ENCODE peak calls at places on chromosomes 5 and 9, in nine cellular contexts. H is tibial artery, G is pancreas, Z is brain microvascular endothelial cell, T is heart left ventricle, C is fibroblast of lung, J is neural progenitor cell, R is mesendoderm, N is uterus. S is an unnamed sample. For H3K27me3 and H3K36me3, the result is how much of the 10 kb centered on the place peaks cover.

GRCh38 chr9:110143969-110144545 is 63.9 kb downstream of the C9orf152 start:
- DNase-seq in T (no peak), G (no peak), R (no peak), J (no peak), N (no peak), H (no peak), C (no peak), Z (no peak), S (no peak)

GRCh38 chr9:23775549-23775948 is 50.5 kb downstream of the ELAVL2 start:
- DNase-seq in T (no peak), J (no peak), N (no peak), Z (no peak), R (no peak), H (no peak), C (no peak), G (no peak), S (no peak)

GRCh38 chr5:134048864-134049263 is 44.1 kb upstream of the VDAC1 start:
- DNase-seq in C (no peak), R (no peak), J (no peak), N (no peak), G (no peak), T (no peak), H (no peak), Z (no peak), S (no peak)

GRCh38 chr5:73188764-73189521 is 15.9 kb downstream of the TMEM174 start:
- DNase-seq in T (no peak), N (no peak), G (no peak), R (peak), H (no peak), C (peak), J (no peak), Z (no peak), S (peak)

GRCh38 chr9:1173211-1173610 is 123.1 kb downstream of the DMRT2 start:
- DNase-seq in T (no peak), H (no peak), C (no peak), R (peak), G (peak), J (no peak), Z (no peak), N (no peak), S (no peak)

GRCh38 chr5:92504346-92504745 is 1076.7 kb downstream of the NR2F1-AS1 start:
- DNase-seq in H (no peak), C (no peak), G (no peak), T (no peak), R (peak), N (no peak), J (no peak), Z (no peak), S (no peak)

GRCh38 chr5:148910686-148911361 is 84.4 kb downstream of the ADRB2 start:
- DNase-seq in H (no peak), J (no peak), C (peak), Z (peak), R (no peak), N (no peak), G (no peak), T (no peak), S (no peak)

GRCh38 chr9:5939530-5939929 is 48.8 kb downstream of the MLANA start:
- DNase-seq in G (no peak), H (no peak), R (no peak), T (no peak), Z (no peak), J (no peak), N (no peak), C (no peak), S (no peak)

GRCh38 chr5:179166171-179166885 is 106.2 kb downstream of the ZNF354C start:
- DNase-seq in G (no peak), N (no peak), H (peak), J (no peak), C (no peak), T (no peak), R (no peak), Z (no peak), S (no peak)

GRCh38 chr5:14204785-14205321 is 61.7 kb downstream of the TRIO start:
- DNase-seq in G (peak), N (peak), J (no peak), C (peak), T (peak), Z (peak), R (peak), H (peak), S (no peak)

GRCh38 chr5:610744-611730 is 1.1 kb upstream of the CEP72 start:
- DNase-seq in H (peak), R (no peak), J (no peak), G (no peak), T (no peak), Z (no peak), N (no peak), C (no peak), S (no peak)

GRCh38 chr5:96741911-96742310 is 65.8 kb downstream of the ERAP1 start:
- DNase-seq in G (no peak), R (no peak), T (peak), Z (no peak), J (no peak), C (no peak), N (no peak), H (no peak), S (no peak)

DNA sequence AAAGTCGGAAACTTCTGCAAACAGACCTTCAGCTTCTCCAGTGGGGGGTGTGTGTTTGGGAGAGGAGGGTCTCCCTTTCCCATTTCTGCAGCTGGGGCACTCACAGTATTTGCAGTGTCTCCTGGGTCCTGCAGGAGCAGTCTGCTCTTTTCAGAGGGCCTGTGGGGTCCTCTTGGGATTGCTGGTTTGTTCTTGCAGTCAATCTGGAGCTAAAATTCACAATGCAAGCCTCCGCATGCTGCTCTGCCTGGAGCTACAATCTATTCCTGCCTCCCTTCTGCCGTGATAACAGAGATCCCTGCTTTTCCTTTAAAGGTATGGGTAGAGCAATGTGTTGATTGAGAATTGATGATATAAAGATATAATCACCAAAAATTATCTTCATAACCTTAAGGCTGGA is 43.2 kb downstream of the ZNF462 start:
- DNase-seq in J (no peak), C (no peak), Z (no peak), R (no peak), H (no peak), T (no peak), N (no peak), G (no peak), S (no peak)
- H3K27me3 ChIP-seq in J (under half), C (under half), Z (under half), R (under half), H (under half), T (under half), N (under half), G (under half), S (under half)

GRCh38 chr9:126667190-126668055 is 53.7 kb downstream of the LMX1B start:
- DNase-seq in G (no peak), C (no peak), J (no peak), H (no peak), T (no peak), N (no peak), R (no peak), Z (no peak), S (no peak)

GRCh38 chr9:126664893-126665695 is 51.4 kb downstream of the LMX1B start:
- DNase-seq in J (peak), R (peak), G (no peak), Z (no peak), N (no peak), C (no peak), H (no peak), T (no peak), S (peak)

GRCh38 chr9:126666155-126666803 is 52.6 kb downstream of the LMX1B start:
- DNase-seq in T (no peak), C (no peak), J (peak), Z (no peak), H (no peak), G (no peak), R (no peak), N (no peak), S (peak)

GRCh38 chr9:126663661-126664072 is 49.9 kb downstream of the LMX1B start:
- DNase-seq in G (no peak), C (no peak), Z (no peak), N (no peak), T (peak), R (no peak), J (no peak), H (no peak), S (no peak)

GRCh38 chr9:126665696-126666035 is 51.9 kb downstream of the LMX1B start:
- DNase-seq in N (no peak), C (no peak), Z (no peak), G (no peak), R (no peak), J (peak), T (no peak), H (no peak), S (peak)
- H3K4me3 ChIP-seq in N (no peak), C (no peak), Z (no peak), G (no peak), R (no peak), J (peak), T (no peak), H (no peak), S (peak)

DNA sequence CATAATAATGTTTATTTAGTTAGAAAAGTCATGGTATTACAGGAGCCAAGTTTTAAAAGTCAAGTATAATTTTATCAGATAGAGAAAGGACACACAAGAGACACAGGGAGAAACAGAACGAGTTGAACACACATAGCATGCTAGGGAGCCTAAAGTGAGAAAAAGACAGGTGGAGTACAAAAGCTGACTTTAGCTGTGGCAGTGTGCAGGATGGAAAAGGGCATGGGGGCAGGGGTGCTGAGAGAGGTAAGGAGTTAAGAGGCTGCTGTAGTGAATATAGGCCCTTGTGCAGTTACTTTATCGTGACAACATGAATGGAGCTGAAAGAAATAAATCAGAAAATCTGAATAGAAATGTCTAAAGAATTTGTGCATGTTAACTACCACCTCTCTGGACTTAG is 18.0 kb downstream of the HMGCS1 start:
- DNase-seq in H (no peak), G (no peak), C (no peak), T (no peak), Z (no peak), N (no peak), R (no peak), J (no peak), S (no peak)
- H3K36me3 ChIP-seq in H (half or more), G (half or more), C (under half), T (half or more), Z (half or more), N (under half), R (under half), J (half or more), S (half or more)

GRCh38 chr5:88892669-88893068 is 9.7 kb upstream of the MEF2C start:
- DNase-seq in G (no peak), T (no peak), Z (no peak), C (no peak), H (no peak), N (no peak), J (peak), R (peak), S (no peak)

GRCh38 chr5:88888799-88889164 is 5.8 kb upstream of the MEF2C start:
- DNase-seq in N (no peak), H (no peak), Z (no peak), J (no peak), G (no peak), T (no peak), C (no peak), R (no peak), S (no peak)

GRCh38 chr5:88888291-88888690 is 5.3 kb upstream of the MEF2C start:
- DNase-seq in J (no peak), C (no peak), T (no peak), G (no peak), Z (no peak), R (no peak), N (no peak), H (no peak), S (no peak)

GRCh38 chr5:88889165-88890069 is 6.4 kb upstream of the MEF2C start:
- DNase-seq in Z (no peak), R (peak), H (peak), G (peak), C (peak), J (peak), N (peak), T (peak), S (peak)

DNA sequence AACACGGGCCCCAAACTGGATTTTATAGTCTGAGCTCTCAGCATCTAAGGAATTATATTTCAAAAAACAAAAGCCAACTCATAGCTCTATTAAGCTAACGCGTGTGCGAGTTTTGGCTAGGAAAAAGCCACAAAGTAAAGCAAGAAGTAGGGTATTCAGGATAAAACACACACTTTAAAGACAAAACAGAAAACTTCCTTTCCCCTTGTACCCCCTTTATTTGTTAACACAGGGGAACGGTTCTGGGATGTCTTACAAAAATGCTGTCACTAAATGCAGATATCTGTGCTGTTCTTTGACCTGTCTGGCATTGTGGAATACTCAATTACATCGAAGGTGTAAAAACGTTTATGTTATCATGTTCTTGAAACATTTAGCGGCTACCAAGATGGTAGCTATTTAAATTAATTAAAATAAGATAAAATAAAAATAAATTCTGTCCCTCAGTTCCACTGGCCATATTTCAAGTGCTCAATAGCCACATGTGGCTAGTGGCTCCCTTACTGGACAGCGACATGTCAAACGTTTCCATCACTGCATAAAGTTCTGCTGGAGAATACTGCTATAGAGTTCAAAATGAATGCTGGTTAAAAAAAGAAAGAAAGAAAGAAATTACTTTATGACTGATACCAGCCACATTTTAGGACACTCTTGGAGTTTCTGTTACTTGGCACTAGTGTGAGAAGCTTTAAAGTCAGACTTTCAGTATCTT is 7.2 kb upstream of the MEF2C start:
- DNase-seq in C (no peak), G (no peak), T (no peak), Z (no peak), J (no peak), N (no peak), R (no peak), H (no peak), S (no peak)
- H3K27me3 ChIP-seq in C (under half), G (under half), T (under half), Z (under half), J (half or more), N (under half), R (under half), H (under half), S (under half)

GRCh38 chr5:136012041-136012804 is 16.6 kb upstream of the TGFBI start:
- DNase-seq in C (peak), R (no peak), T (no peak), N (no peak), Z (no peak), G (no peak), H (no peak), J (no peak), S (no peak)
- H3K4me3 ChIP-seq in C (no peak), R (no peak), T (no peak), N (no peak), Z (no peak), G (no peak), H (no peak), J (no peak), S (no peak)

DNA sequence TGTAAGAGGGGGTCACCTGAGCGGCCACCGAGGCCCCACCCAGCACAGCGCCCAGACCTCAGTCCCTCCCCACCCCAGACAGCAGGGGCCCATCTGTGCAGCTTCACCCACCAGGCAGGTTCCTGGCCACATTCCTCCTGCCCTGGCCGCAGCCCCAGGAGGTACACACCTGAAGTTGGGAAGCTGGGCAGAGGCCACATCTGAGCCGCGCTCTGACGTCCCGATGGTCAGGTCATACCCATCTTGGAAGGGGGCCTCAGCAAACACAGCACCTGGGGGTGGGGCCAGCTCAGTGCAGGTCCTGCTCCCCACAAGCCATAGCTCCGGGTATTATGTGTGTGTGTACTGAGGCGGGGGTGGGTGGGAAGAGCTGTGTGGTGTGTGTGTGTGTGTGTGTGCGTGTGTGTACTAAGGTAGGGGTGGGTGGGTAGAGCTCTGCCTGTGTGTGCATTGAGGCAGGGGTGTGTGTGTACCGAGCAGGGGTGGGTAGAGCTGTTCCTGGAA is 5.6 kb downstream of the SPOUT1 start:
- DNase-seq in H (no peak), T (no peak), J (no peak), N (no peak), Z (no peak), R (no peak), C (no peak), G (no peak), S (no peak)
- H3K36me3 ChIP-seq in H (under half), T (half or more), J (under half), N (under half), Z (half or more), R (under half), C (under half), G (under half), S (under half)

GRCh38 chr9:112338561-112338960 is 5.1 kb upstream of the PTBP3 start:
- DNase-seq in J (no peak), T (no peak), R (no peak), H (no peak), N (no peak), G (no peak), Z (peak), C (peak), S (no peak)
- H3K27me3 ChIP-seq in J (under half), T (under half), R (under half), H (under half), N (under half), G (under half), Z (under half), C (under half), S (under half)

S was measured in H7.